ENCODE peak calls at places on chromosome 22, in four cellular contexts. One of them, this sample, is unnamed.

GRCh38 chr22:26669060-26669481 is 11.7 kb downstream of the MIAT start:
- DNase-seq in NT2/D1: no peak
- DNase-seq in fibroblast of lung: no peak
- DNase-seq in ovary: no peak
- DNase-seq in this sample: no peak

GRCh38 chr22:40853961-40854360 is 2.5 kb downstream of the ST13 start:
- DNase-seq in NT2/D1: no peak
- DNase-seq in fibroblast of lung: peak; percentile 12
- DNase-seq in ovary: no peak
- DNase-seq in this sample: no peak

GRCh38 chr22:36853407-36854099 is 7.3 kb upstream of the NCF4 start:
- DNase-seq in NT2/D1: peak; percentile 40
- DNase-seq in fibroblast of lung: peak; percentile 18
- DNase-seq in ovary: no peak
- DNase-seq in this sample: no peak

GRCh38 chr22:27022256-27022655 is 364.9 kb downstream of the MIAT start:
- DNase-seq in NT2/D1: no peak
- DNase-seq in fibroblast of lung: peak; percentile 50
- DNase-seq in ovary: no peak
- DNase-seq in this sample: no peak

GRCh38 chr22:23781533-23781932 is 5.2 kb upstream of the SMARCB1 start:
- DNase-seq in NT2/D1: no peak
- DNase-seq in fibroblast of lung: peak; percentile 52
- DNase-seq in ovary: no peak
- DNase-seq in this sample: no peak

GRCh38 chr22:39481054-39481453 is 21.0 kb upstream of the MIEF1 start:
- DNase-seq in NT2/D1: no peak
- DNase-seq in fibroblast of lung: peak; percentile 22
- DNase-seq in ovary: no peak
- DNase-seq in this sample: no peak

GRCh38 chr22:40116496-40117200 is 61.1 kb upstream of the TNRC6B start:
- DNase-seq in NT2/D1: no peak
- DNase-seq in fibroblast of lung: no peak
- DNase-seq in ovary: no peak
- DNase-seq in this sample: no peak

GRCh38 chr22:19096555-19096954 is 25.7 kb downstream of the DGCR2 start:
- DNase-seq in NT2/D1: no peak
- DNase-seq in fibroblast of lung: no peak
- DNase-seq in ovary: no peak
- DNase-seq in this sample: peak; percentile 2

GRCh38 chr22:37472418-37473006 is 13.7 kb downstream of the MFNG start:
- DNase-seq in NT2/D1: no peak
- DNase-seq in fibroblast of lung: no peak
- DNase-seq in ovary: no peak
- DNase-seq in this sample: no peak

GRCh38 chr22:21758056-21758455 is 22.5 kb upstream of the YPEL1 start:
- DNase-seq in NT2/D1: no peak
- DNase-seq in fibroblast of lung: peak; percentile 12
- DNase-seq in ovary: no peak
- DNase-seq in this sample: no peak

GRCh38 chr22:36329217-36330078 is 58.3 kb downstream of the MYH9 start:
- DNase-seq in NT2/D1: peak; percentile 75
- DNase-seq in fibroblast of lung: peak; percentile 99
- DNase-seq in ovary: peak; percentile 52
- DNase-seq in this sample: no peak

GRCh38 chr22:37564111-37564711 is 3.9 kb downstream of the CDC42EP1 start:
- DNase-seq in NT2/D1: no peak
- DNase-seq in fibroblast of lung: peak; percentile 81
- DNase-seq in ovary: no peak
- DNase-seq in this sample: no peak

GRCh38 chr22:28316014-28316413 is 363.6 kb downstream of the TTC28 start:
- DNase-seq in NT2/D1: no peak
- DNase-seq in fibroblast of lung: peak; percentile 13
- DNase-seq in ovary: no peak
- DNase-seq in this sample: no peak

GRCh38 chr22:41681616-41682015 is 7.1 kb downstream of the SNU13 start:
- DNase-seq in NT2/D1: no peak
- DNase-seq in fibroblast of lung: no peak
- DNase-seq in ovary: no peak
- DNase-seq in this sample: peak; percentile 57

GRCh38 chr22:23222875-23223565 is 42.7 kb downstream of the BCR start:
- DNase-seq in NT2/D1: no peak
- DNase-seq in fibroblast of lung: no peak
- DNase-seq in ovary: no peak
- DNase-seq in this sample: no peak

GRCh38 chr22:28952857-28953256 is 69.5 kb downstream of the ZNRF3 start:
- DNase-seq in NT2/D1: no peak
- DNase-seq in fibroblast of lung: peak; percentile 77
- DNase-seq in ovary: no peak
- DNase-seq in this sample: no peak

GRCh38 chr22:37186228-37186996 is 1.6 kb downstream of the C1QTNF6 start:
- DNase-seq in NT2/D1: peak; percentile 38
- DNase-seq in fibroblast of lung: peak; percentile 84
- DNase-seq in ovary: no peak
- DNase-seq in this sample: peak; percentile 43

GRCh38 chr22:33919591-33920501 is at the start of gene LARGE1:
- DNase-seq in NT2/D1: no peak
- DNase-seq in fibroblast of lung: peak; percentile 39
- DNase-seq in ovary: peak; percentile 31
- DNase-seq in this sample: peak; percentile 79

GRCh38 chr22:31449521-31449920 is 40.1 kb downstream of the EIF4ENIF1 start:
- DNase-seq in NT2/D1: no peak
- DNase-seq in fibroblast of lung: no peak
- DNase-seq in ovary: no peak
- DNase-seq in this sample: no peak

GRCh38 chr22:37925311-37925710 is 19.2 kb downstream of the MICALL1 start:
- DNase-seq in NT2/D1: no peak
- DNase-seq in fibroblast of lung: no peak
- DNase-seq in ovary: no peak
- DNase-seq in this sample: no peak

GRCh38 chr22:30325065-30325720 is 1.5 kb downstream of the TBC1D10A start:
- DNase-seq in NT2/D1: no peak
- DNase-seq in fibroblast of lung: peak; percentile 88
- DNase-seq in ovary: peak; percentile 62
- DNase-seq in this sample: peak; percentile 83

GRCh38 chr22:39634530-39635399 is 64.2 kb downstream of the CACNA1I start:
- DNase-seq in NT2/D1: peak; percentile 23
- DNase-seq in fibroblast of lung: peak; percentile 88
- DNase-seq in ovary: no peak
- DNase-seq in this sample: no peak

GRCh38 chr22:41682033-41682807 is 6.4 kb downstream of the SNU13 start:
- DNase-seq in NT2/D1: no peak
- DNase-seq in fibroblast of lung: peak; percentile 87
- DNase-seq in ovary: peak; percentile 79
- DNase-seq in this sample: peak; percentile 94

GRCh38 chr22:25966448-25966913 is 202.8 kb upstream of the SEZ6L start:
- DNase-seq in NT2/D1: no peak
- DNase-seq in fibroblast of lung: no peak
- DNase-seq in ovary: no peak
- DNase-seq in this sample: no peak

GRCh38 chr22:46256358-46256958 is 6.4 kb upstream of the CDPF1 start:
- DNase-seq in NT2/D1: no peak
- DNase-seq in fibroblast of lung: no peak
- DNase-seq in ovary: no peak
- DNase-seq in this sample: no peak
- H3K9me3 ChIP-seq in NT2/D1: no peaks in the 10 kb centered on the region
- H3K9me3 ChIP-seq in fibroblast of lung: no peaks in the 10 kb centered on the region
- H3K9me3 ChIP-seq in ovary: no peaks in the 10 kb centered on the region
- H3K9me3 ChIP-seq in this sample: no peaks in the 10 kb centered on the region

DNA sequence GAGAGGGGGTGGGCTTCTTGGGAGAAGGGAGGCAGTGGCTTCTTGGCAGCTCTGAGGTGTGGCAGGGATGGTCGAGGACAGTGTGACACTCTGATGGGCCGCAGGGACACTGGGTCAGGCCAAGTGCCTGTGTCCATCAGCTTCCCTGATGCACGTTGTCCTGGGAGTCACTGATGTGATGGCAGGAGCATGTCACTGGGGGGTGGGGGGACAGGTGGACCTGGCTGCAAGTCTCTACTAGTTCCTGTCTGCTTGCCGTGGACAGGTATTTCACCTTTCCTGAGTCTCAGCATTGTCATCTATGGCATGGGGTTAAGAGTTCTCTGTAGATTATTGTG is 592.9 kb downstream of the TBC1D22A start:
- DNase-seq in NT2/D1: no peak
- DNase-seq in fibroblast of lung: no peak
- DNase-seq in ovary: no peak
- DNase-seq in this sample: no peak
- H3K9me3 ChIP-seq in NT2/D1: peaks cover 12% of the 10 kb centered on the region
- H3K9me3 ChIP-seq in fibroblast of lung: no peaks in the 10 kb centered on the region
- H3K9me3 ChIP-seq in ovary: no peaks in the 10 kb centered on the region
- H3K9me3 ChIP-seq in this sample: no peaks in the 10 kb centered on the region

GRCh38 chr22:47228767-47229166 is 466.3 kb downstream of the TBC1D22A start:
- DNase-seq in NT2/D1: no peak
- DNase-seq in fibroblast of lung: no peak
- DNase-seq in ovary: no peak
- DNase-seq in this sample: no peak

GRCh38 chr22:47232753-47233152 is 470.3 kb downstream of the TBC1D22A start:
- DNase-seq in NT2/D1: no peak
- DNase-seq in fibroblast of lung: no peak
- DNase-seq in ovary: no peak
- DNase-seq in this sample: no peak

GRCh38 chr22:47231759-47232158 is 469.3 kb downstream of the TBC1D22A start:
- DNase-seq in NT2/D1: no peak
- DNase-seq in fibroblast of lung: no peak
- DNase-seq in ovary: no peak
- DNase-seq in this sample: no peak

GRCh38 chr22:47233316-47234243 is 471.1 kb downstream of the TBC1D22A start:
- DNase-seq in NT2/D1: no peak
- DNase-seq in fibroblast of lung: no peak
- DNase-seq in ovary: no peak
- DNase-seq in this sample: no peak

GRCh38 chr22:47232197-47232596 is 469.7 kb downstream of the TBC1D22A start:
- DNase-seq in NT2/D1: no peak
- DNase-seq in fibroblast of lung: no peak
- DNase-seq in ovary: no peak
- DNase-seq in this sample: no peak
- H3K9me3 ChIP-seq in NT2/D1: peaks cover 17% of the 10 kb centered on the region
- H3K9me3 ChIP-seq in fibroblast of lung: no peaks in the 10 kb centered on the region
- H3K9me3 ChIP-seq in ovary: peaks cover 7% of the 10 kb centered on the region
- H3K9me3 ChIP-seq in this sample: no peaks in the 10 kb centered on the region

GRCh38 chr22:20523118-20523983 is 15.9 kb downstream of the MED15 start:
- DNase-seq in NT2/D1: no peak
- DNase-seq in fibroblast of lung: peak; percentile 74
- DNase-seq in ovary: no peak
- DNase-seq in this sample: no peak
- H3K9me3 ChIP-seq in NT2/D1: no peaks in the 10 kb centered on the region
- H3K9me3 ChIP-seq in fibroblast of lung: no peaks in the 10 kb centered on the region
- H3K9me3 ChIP-seq in ovary: no peaks in the 10 kb centered on the region
- H3K9me3 ChIP-seq in this sample: no peaks in the 10 kb centered on the region

GRCh38 chr22:48707749-48708557 is 1119.7 kb downstream of the BRD1 start:
- DNase-seq in NT2/D1: no peak
- DNase-seq in fibroblast of lung: no peak
- DNase-seq in ovary: no peak
- DNase-seq in this sample: peak; percentile 57
- H3K9me3 ChIP-seq in NT2/D1: no peaks in the 10 kb centered on the region
- H3K9me3 ChIP-seq in fibroblast of lung: no peaks in the 10 kb centered on the region
- H3K9me3 ChIP-seq in ovary: no peaks in the 10 kb centered on the region
- H3K9me3 ChIP-seq in this sample: no peaks in the 10 kb centered on the region

DNA sequence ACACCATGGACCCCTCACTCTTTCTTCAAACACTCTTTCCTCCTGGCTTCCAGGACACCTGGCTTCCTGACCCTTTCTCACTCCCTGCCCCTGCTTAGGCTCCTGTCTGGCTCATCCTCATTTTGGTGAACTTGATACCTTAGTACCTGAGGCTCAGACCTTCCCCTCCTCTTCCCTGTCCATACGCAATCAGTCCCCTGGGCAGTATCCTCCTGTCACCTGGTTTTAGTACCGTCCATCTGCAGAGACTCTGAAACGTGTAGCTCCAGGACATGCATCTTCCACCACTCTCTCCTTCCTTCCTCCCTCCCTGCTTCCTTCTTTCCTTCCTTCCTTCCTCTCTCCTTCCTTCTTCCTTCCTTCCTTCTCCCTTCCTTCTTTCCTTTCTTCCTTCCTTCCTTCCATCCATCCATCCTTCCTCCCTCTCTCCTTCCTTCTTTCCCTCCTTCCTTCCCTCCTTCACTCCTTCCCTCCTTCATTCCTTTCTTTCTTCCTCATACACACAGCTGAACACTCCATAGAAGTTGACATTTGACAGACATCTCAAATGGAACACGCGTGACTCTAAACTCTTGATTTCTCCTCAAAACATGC is 1488.6 kb downstream of the TBC1D22A start:
- DNase-seq in NT2/D1: no peak
- DNase-seq in fibroblast of lung: no peak
- DNase-seq in ovary: no peak
- DNase-seq in this sample: no peak
- H3K9me3 ChIP-seq in NT2/D1: no peaks in the 10 kb centered on the region
- H3K9me3 ChIP-seq in fibroblast of lung: no peaks in the 10 kb centered on the region
- H3K9me3 ChIP-seq in ovary: no peaks in the 10 kb centered on the region
- H3K9me3 ChIP-seq in this sample: no peaks in the 10 kb centered on the region

DNA sequence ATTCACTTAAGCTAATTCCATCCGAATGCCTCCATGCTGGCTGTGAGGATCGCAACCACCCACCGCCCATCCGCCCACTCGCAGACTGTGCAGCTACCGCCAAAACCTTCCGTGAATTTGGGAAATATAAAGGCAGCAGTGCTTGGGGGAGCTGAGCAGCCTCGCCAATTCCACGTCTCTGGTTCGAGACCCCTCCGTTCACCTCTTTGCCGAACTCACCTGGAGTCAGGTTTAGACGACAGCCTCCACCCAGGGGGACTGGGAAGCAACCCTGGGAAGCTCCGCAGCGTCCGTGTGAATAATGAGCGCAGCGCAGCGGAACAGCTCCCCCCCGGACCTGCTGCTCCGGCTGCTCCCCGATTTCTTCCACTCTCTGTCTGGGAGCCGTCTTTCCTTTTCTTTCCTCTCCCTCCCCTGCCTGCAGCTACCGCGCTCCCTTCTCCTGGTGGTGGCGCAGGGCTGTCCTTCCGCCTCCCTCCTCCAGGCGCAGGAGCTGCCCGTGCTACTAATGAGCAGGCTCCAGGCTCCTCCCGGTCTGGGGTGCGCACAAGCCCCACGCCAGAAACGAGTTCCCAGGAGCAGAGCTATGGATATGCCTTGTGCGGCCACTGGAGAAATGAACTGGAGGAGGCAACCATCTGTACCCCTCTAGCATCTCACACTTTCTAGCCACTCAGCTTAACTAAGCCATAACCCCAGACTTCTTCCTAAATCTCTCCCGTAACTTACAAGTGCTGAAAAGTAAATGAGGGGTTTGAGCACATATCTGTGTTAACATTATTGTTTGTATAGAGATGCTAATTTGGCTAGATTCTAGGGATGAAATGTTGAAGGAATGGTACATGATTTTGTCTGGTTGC is 107.3 kb downstream of the XKR3 start:
- DNase-seq in NT2/D1: peak; percentile 33
- DNase-seq in fibroblast of lung: no peak
- DNase-seq in ovary: no peak
- DNase-seq in this sample: no peak
- H3K9me3 ChIP-seq in NT2/D1: no peaks in the 10 kb centered on the region
- H3K9me3 ChIP-seq in fibroblast of lung: no peaks in the 10 kb centered on the region
- H3K9me3 ChIP-seq in ovary: no peaks in the 10 kb centered on the region
- H3K9me3 ChIP-seq in this sample: no peaks in the 10 kb centered on the region

GRCh38 chr22:49426618-49427266 is 400.9 kb downstream of the BRD1 start:
- DNase-seq in NT2/D1: no peak
- DNase-seq in fibroblast of lung: no peak
- DNase-seq in ovary: no peak
- DNase-seq in this sample: no peak
- H3K9me3 ChIP-seq in NT2/D1: no peaks in the 10 kb centered on the region
- H3K9me3 ChIP-seq in fibroblast of lung: no peaks in the 10 kb centered on the region
- H3K9me3 ChIP-seq in ovary: no peaks in the 10 kb centered on the region
- H3K9me3 ChIP-seq in this sample: no peaks in the 10 kb centered on the region

This sample was measured in sigmoid colon.